ENCODE peak calls at places on chromosomes 11 and 22, in five cellular contexts. One of them, this sample, is unnamed.

GRCh38 chr11:65505434-65506315 is 6.8 kb downstream of the MALAT1 start:
- DNase-seq in psoas muscle: no peak
- DNase-seq in transverse colon: no peak
- DNase-seq in BJ: no peak
- DNase-seq in AG10803: peak
- DNase-seq in this sample: peak

GRCh38 chr11:60767388-60767811 is 10.7 kb downstream of the MS4A15 start:
- DNase-seq in psoas muscle: no peak
- DNase-seq in AG10803: no peak
- DNase-seq in BJ: no peak
- DNase-seq in transverse colon: no peak
- DNase-seq in this sample: no peak

GRCh38 chr11:46286789-46287188 is 9.3 kb downstream of the CREB3L1 start:
- DNase-seq in BJ: no peak
- DNase-seq in psoas muscle: no peak
- DNase-seq in AG10803: no peak
- DNase-seq in transverse colon: no peak
- DNase-seq in this sample: peak

GRCh38 chr11:122733301-122733686 is 77.8 kb downstream of the UBASH3B start:
- DNase-seq in AG10803: peak
- DNase-seq in psoas muscle: peak
- DNase-seq in BJ: no peak
- DNase-seq in transverse colon: no peak
- DNase-seq in this sample: no peak

GRCh38 chr11:65113361-65113756 is 1.7 kb downstream of the TM7SF2 start:
- DNase-seq in AG10803: no peak
- DNase-seq in transverse colon: no peak
- DNase-seq in BJ: no peak
- DNase-seq in psoas muscle: no peak
- DNase-seq in this sample: no peak

GRCh38 chr11:45486461-45486860 is 179.0 kb downstream of the CHST1 start:
- DNase-seq in BJ: no peak
- DNase-seq in transverse colon: no peak
- DNase-seq in AG10803: no peak
- DNase-seq in psoas muscle: no peak
- DNase-seq in this sample: no peak

GRCh38 chr11:120334332-120334731 is 1.9 kb upstream of the ARHGEF12 start:
- DNase-seq in BJ: no peak
- DNase-seq in psoas muscle: no peak
- DNase-seq in AG10803: no peak
- DNase-seq in transverse colon: no peak
- DNase-seq in this sample: no peak

GRCh38 chr22:29312218-29313125 is 3.0 kb downstream of the RASL10A start:
- DNase-seq in AG10803: no peak
- DNase-seq in psoas muscle: no peak
- DNase-seq in transverse colon: no peak
- DNase-seq in BJ: no peak
- DNase-seq in this sample: no peak

GRCh38 chr22:20204821-20205220 is 54.0 kb upstream of the CCDC188 start:
- DNase-seq in transverse colon: no peak
- DNase-seq in AG10803: no peak
- DNase-seq in psoas muscle: no peak
- DNase-seq in BJ: no peak
- DNase-seq in this sample: no peak

GRCh38 chr22:49502126-49502826 is 325.4 kb downstream of the BRD1 start:
- DNase-seq in transverse colon: no peak
- DNase-seq in BJ: no peak
- DNase-seq in psoas muscle: no peak
- DNase-seq in AG10803: no peak
- DNase-seq in this sample: no peak

GRCh38 chr11:115439385-115439784 is 64.8 kb downstream of the CADM1 start:
- DNase-seq in BJ: no peak
- DNase-seq in psoas muscle: no peak
- DNase-seq in transverse colon: no peak
- DNase-seq in AG10803: peak
- DNase-seq in this sample: peak

GRCh38 chr11:66361502-66361941 is 10.0 kb downstream of the SLC29A2 start:
- DNase-seq in transverse colon: no peak
- DNase-seq in BJ: no peak
- DNase-seq in AG10803: no peak
- DNase-seq in psoas muscle: no peak
- DNase-seq in this sample: no peak

DNA sequence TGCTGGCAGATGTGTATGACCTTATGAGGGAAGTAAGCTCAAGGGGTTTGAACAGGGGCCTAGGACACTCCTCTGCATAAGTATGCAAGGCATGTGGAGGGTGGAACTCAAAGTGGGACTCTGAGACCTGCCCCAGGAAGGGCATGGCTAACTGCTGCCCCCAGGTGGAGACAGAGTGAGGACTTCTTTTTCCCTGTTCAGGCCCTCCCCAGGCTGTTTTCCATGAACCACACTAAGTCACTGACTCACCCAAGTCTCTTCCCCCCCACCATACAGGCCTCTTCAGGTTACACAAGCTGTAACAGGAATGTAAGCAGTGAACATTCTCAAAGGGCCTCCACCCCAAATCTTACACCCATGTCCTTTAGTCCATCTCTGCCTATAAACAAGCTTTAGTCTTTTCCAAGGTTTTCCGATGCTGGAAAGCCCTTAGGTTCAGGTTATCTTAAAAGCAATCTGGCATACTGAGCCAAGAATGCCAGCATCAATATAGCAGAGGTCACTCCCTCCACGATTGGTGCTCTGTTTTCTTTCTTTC is 13.1 kb downstream of the EEF1G start:
- DNase-seq in psoas muscle: peak
- DNase-seq in transverse colon: peak
- DNase-seq in BJ: peak
- DNase-seq in AG10803: peak
- DNase-seq in this sample: peak
- H3K4me3 ChIP-seq in psoas muscle: peak
- H3K4me3 ChIP-seq in transverse colon: no peak
- H3K4me3 ChIP-seq in BJ: no peak
- H3K4me3 ChIP-seq in AG10803: no peak
- H3K4me3 ChIP-seq in this sample: no peak

GRCh38 chr22:41598081-41598480 is 8.4 kb upstream of the PMM1 start:
- DNase-seq in BJ: no peak
- DNase-seq in AG10803: peak
- DNase-seq in psoas muscle: no peak
- DNase-seq in transverse colon: no peak
- DNase-seq in this sample: no peak

GRCh38 chr22:41596776-41597634 is 7.4 kb upstream of the PMM1 start:
- DNase-seq in BJ: no peak
- DNase-seq in AG10803: peak
- DNase-seq in psoas muscle: peak
- DNase-seq in transverse colon: peak
- DNase-seq in this sample: peak

GRCh38 chr22:41595703-41596102 is 6.1 kb upstream of the PMM1 start:
- DNase-seq in AG10803: no peak
- DNase-seq in transverse colon: no peak
- DNase-seq in BJ: no peak
- DNase-seq in psoas muscle: no peak
- DNase-seq in this sample: no peak

GRCh38 chr22:41598891-41599635 is 9.4 kb upstream of the PMM1 start:
- DNase-seq in BJ: no peak
- DNase-seq in psoas muscle: no peak
- DNase-seq in transverse colon: no peak
- DNase-seq in AG10803: no peak
- DNase-seq in this sample: no peak

GRCh38 chr22:41597635-41597953 is 8.0 kb upstream of the PMM1 start:
- DNase-seq in AG10803: no peak
- DNase-seq in psoas muscle: no peak
- DNase-seq in BJ: no peak
- DNase-seq in transverse colon: no peak
- DNase-seq in this sample: no peak
- TF ChIP-seq CTCF in AG10803: no peak
- TF ChIP-seq CTCF in psoas muscle: no peak
- TF ChIP-seq CTCF in BJ: no peak
- TF ChIP-seq CTCF in transverse colon: no peak
- TF ChIP-seq CTCF in this sample: no peak

DNA sequence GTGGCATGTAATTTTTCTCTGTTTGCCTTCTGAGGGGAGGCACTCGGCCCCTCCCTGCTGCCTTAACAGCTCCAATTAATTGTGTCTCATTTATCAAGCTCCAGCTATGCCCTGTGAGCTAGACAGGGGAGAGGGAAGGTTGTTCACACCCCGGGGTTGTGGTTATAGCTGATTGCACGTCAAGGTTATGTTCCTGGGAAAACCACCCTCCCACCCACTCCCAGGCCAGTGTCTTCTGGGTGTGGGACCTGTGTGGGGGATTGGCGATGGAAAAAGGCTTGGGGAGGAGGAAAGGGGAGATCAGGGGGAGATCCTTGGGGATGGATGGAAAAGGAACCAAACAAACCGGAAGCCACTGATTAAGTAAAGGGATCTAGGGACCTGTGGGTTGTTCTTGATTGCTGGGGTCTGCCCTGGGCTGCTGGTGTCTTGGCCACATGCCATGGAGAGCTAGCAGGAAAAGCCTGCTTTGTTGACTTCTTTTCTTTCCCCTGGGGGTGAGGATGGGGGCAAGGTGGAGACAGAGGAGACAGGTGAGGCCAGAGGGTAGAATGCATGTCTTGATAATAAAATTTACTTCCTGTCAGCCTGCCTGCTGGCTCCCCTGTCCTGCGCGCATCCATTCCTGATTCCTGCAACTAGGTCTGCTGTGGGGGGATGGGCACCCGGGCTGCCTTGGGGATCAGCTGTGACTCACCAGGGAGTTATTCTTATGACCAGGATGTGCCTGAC is 13.5 kb upstream of the SORL1-AS1 start:
- DNase-seq in AG10803: peak
- DNase-seq in transverse colon: peak
- DNase-seq in psoas muscle: peak
- DNase-seq in BJ: peak
- DNase-seq in this sample: peak
- H3K4me3 ChIP-seq in AG10803: no peak
- H3K4me3 ChIP-seq in transverse colon: no peak
- H3K4me3 ChIP-seq in psoas muscle: no peak
- H3K4me3 ChIP-seq in BJ: no peak
- H3K4me3 ChIP-seq in this sample: peak

GRCh38 chr11:126578021-126578420 is 222.5 kb downstream of the ST3GAL4 start:
- DNase-seq in BJ: no peak
- DNase-seq in transverse colon: no peak
- DNase-seq in psoas muscle: no peak
- DNase-seq in AG10803: no peak
- DNase-seq in this sample: no peak

GRCh38 chr11:126575849-126576248 is 220.4 kb downstream of the ST3GAL4 start:
- DNase-seq in AG10803: no peak
- DNase-seq in transverse colon: no peak
- DNase-seq in BJ: no peak
- DNase-seq in psoas muscle: no peak
- DNase-seq in this sample: no peak

GRCh38 chr11:126578426-126578825 is 222.9 kb downstream of the ST3GAL4 start:
- DNase-seq in transverse colon: no peak
- DNase-seq in psoas muscle: no peak
- DNase-seq in BJ: no peak
- DNase-seq in AG10803: no peak
- DNase-seq in this sample: no peak

GRCh38 chr11:126570489-126570888 is 215.0 kb downstream of the ST3GAL4 start:
- DNase-seq in psoas muscle: no peak
- DNase-seq in AG10803: no peak
- DNase-seq in transverse colon: no peak
- DNase-seq in BJ: no peak
- DNase-seq in this sample: no peak

GRCh38 chr11:126573325-126574076 is 218.0 kb downstream of the ST3GAL4 start:
- DNase-seq in transverse colon: no peak
- DNase-seq in AG10803: no peak
- DNase-seq in psoas muscle: no peak
- DNase-seq in BJ: no peak
- DNase-seq in this sample: no peak
- TF ChIP-seq CTCF in transverse colon: no peak
- TF ChIP-seq CTCF in AG10803: peak
- TF ChIP-seq CTCF in psoas muscle: no peak
- TF ChIP-seq CTCF in BJ: peak
- TF ChIP-seq CTCF in this sample: peak

GRCh38 chr11:130159139-130159538 is 443 bp upstream of the ST14 start:
- DNase-seq in AG10803: no peak
- DNase-seq in transverse colon: no peak
- DNase-seq in BJ: no peak
- DNase-seq in psoas muscle: no peak
- DNase-seq in this sample: no peak
- H3K4me3 ChIP-seq in AG10803: no peak
- H3K4me3 ChIP-seq in transverse colon: peak
- H3K4me3 ChIP-seq in BJ: no peak
- H3K4me3 ChIP-seq in psoas muscle: no peak
- H3K4me3 ChIP-seq in this sample: no peak